ENCODE peak calls at places on chromosome 12, in five cellular contexts. One of them, this sample, is unnamed.

GRCh38 chr12:113403435-113404415 is at the start of gene SDS:
- DNase-seq in effector CD4-positive, alpha-beta T cell: no peak
- DNase-seq in stimulated activated CD8-positive, alpha-beta memory T cell treated with anti-CD3 and anti-CD28 coated beads, Interleukin-4, amount 100 ng/mL, for 1 hour: no peak
- DNase-seq in NAMALWA: no peak
- DNase-seq in hypothalamus: peak; percentile 24
- DNase-seq in this sample: no peak

GRCh38 chr12:8912910-8913309 is 1.4 kb upstream of the PHC1 start:
- DNase-seq in effector CD4-positive, alpha-beta T cell: no peak
- DNase-seq in stimulated activated CD8-positive, alpha-beta memory T cell treated with anti-CD3 and anti-CD28 coated beads, Interleukin-4, amount 100 ng/mL, for 1 hour: no peak
- DNase-seq in NAMALWA: peak; percentile 72
- DNase-seq in hypothalamus: no peak
- DNase-seq in this sample: no peak

GRCh38 chr12:69824956-69825355 is at the start of gene MYRFL:
- DNase-seq in effector CD4-positive, alpha-beta T cell: no peak
- DNase-seq in stimulated activated CD8-positive, alpha-beta memory T cell treated with anti-CD3 and anti-CD28 coated beads, Interleukin-4, amount 100 ng/mL, for 1 hour: no peak
- DNase-seq in NAMALWA: no peak
- DNase-seq in hypothalamus: no peak
- DNase-seq in this sample: no peak

GRCh38 chr12:88921890-88922532 is 341.7 kb upstream of the KITLG start:
- DNase-seq in effector CD4-positive, alpha-beta T cell: no peak
- DNase-seq in stimulated activated CD8-positive, alpha-beta memory T cell treated with anti-CD3 and anti-CD28 coated beads, Interleukin-4, amount 100 ng/mL, for 1 hour: no peak
- DNase-seq in NAMALWA: no peak
- DNase-seq in hypothalamus: no peak
- DNase-seq in this sample: no peak

GRCh38 chr12:87848248-87848868 is 180.8 kb downstream of the C12orf50 start:
- DNase-seq in effector CD4-positive, alpha-beta T cell: no peak
- DNase-seq in stimulated activated CD8-positive, alpha-beta memory T cell treated with anti-CD3 and anti-CD28 coated beads, Interleukin-4, amount 100 ng/mL, for 1 hour: no peak
- DNase-seq in NAMALWA: peak; percentile 71
- DNase-seq in hypothalamus: no peak
- DNase-seq in this sample: no peak

GRCh38 chr12:66859751-66860440 is 181.0 kb upstream of the GRIP1 start:
- DNase-seq in effector CD4-positive, alpha-beta T cell: no peak
- DNase-seq in stimulated activated CD8-positive, alpha-beta memory T cell treated with anti-CD3 and anti-CD28 coated beads, Interleukin-4, amount 100 ng/mL, for 1 hour: no peak
- DNase-seq in NAMALWA: peak; percentile 16
- DNase-seq in hypothalamus: no peak
- DNase-seq in this sample: no peak

GRCh38 chr12:29611906-29612305 is 114.4 kb upstream of the OVCH1 start:
- DNase-seq in effector CD4-positive, alpha-beta T cell: no peak
- DNase-seq in stimulated activated CD8-positive, alpha-beta memory T cell treated with anti-CD3 and anti-CD28 coated beads, Interleukin-4, amount 100 ng/mL, for 1 hour: no peak
- DNase-seq in NAMALWA: no peak
- DNase-seq in hypothalamus: no peak
- DNase-seq in this sample: no peak

GRCh38 chr12:130053641-130054040 is 108.6 kb upstream of the FZD10 start:
- DNase-seq in effector CD4-positive, alpha-beta T cell: no peak
- DNase-seq in stimulated activated CD8-positive, alpha-beta memory T cell treated with anti-CD3 and anti-CD28 coated beads, Interleukin-4, amount 100 ng/mL, for 1 hour: no peak
- DNase-seq in NAMALWA: no peak
- DNase-seq in hypothalamus: no peak
- DNase-seq in this sample: no peak

GRCh38 chr12:38587594-38587993 is 271.0 kb downstream of the ALG10B start:
- DNase-seq in effector CD4-positive, alpha-beta T cell: no peak
- DNase-seq in stimulated activated CD8-positive, alpha-beta memory T cell treated with anti-CD3 and anti-CD28 coated beads, Interleukin-4, amount 100 ng/mL, for 1 hour: no peak
- DNase-seq in NAMALWA: no peak
- DNase-seq in hypothalamus: no peak
- DNase-seq in this sample: no peak

GRCh38 chr12:42625611-42626010 is 36.1 kb upstream of the PRICKLE1 start:
- DNase-seq in effector CD4-positive, alpha-beta T cell: no peak
- DNase-seq in stimulated activated CD8-positive, alpha-beta memory T cell treated with anti-CD3 and anti-CD28 coated beads, Interleukin-4, amount 100 ng/mL, for 1 hour: no peak
- DNase-seq in NAMALWA: peak; percentile 25
- DNase-seq in hypothalamus: no peak
- DNase-seq in this sample: no peak

GRCh38 chr12:22250762-22251161 is 83.7 kb downstream of the ST8SIA1 start:
- DNase-seq in effector CD4-positive, alpha-beta T cell: no peak
- DNase-seq in stimulated activated CD8-positive, alpha-beta memory T cell treated with anti-CD3 and anti-CD28 coated beads, Interleukin-4, amount 100 ng/mL, for 1 hour: no peak
- DNase-seq in NAMALWA: no peak
- DNase-seq in hypothalamus: no peak
- DNase-seq in this sample: no peak

GRCh38 chr12:27083861-27084271 is 1.5 kb upstream of the C12orf71 start:
- DNase-seq in effector CD4-positive, alpha-beta T cell: no peak
- DNase-seq in stimulated activated CD8-positive, alpha-beta memory T cell treated with anti-CD3 and anti-CD28 coated beads, Interleukin-4, amount 100 ng/mL, for 1 hour: no peak
- DNase-seq in NAMALWA: no peak
- DNase-seq in hypothalamus: no peak
- DNase-seq in this sample: no peak

GRCh38 chr12:128920468-128920867 is 67.2 kb downstream of the GLT1D1 start:
- DNase-seq in effector CD4-positive, alpha-beta T cell: no peak
- DNase-seq in stimulated activated CD8-positive, alpha-beta memory T cell treated with anti-CD3 and anti-CD28 coated beads, Interleukin-4, amount 100 ng/mL, for 1 hour: no peak
- DNase-seq in NAMALWA: no peak
- DNase-seq in hypothalamus: no peak
- DNase-seq in this sample: no peak

GRCh38 chr12:4307593-4308333 is 13.2 kb upstream of the TIGAR start:
- DNase-seq in effector CD4-positive, alpha-beta T cell: no peak
- DNase-seq in stimulated activated CD8-positive, alpha-beta memory T cell treated with anti-CD3 and anti-CD28 coated beads, Interleukin-4, amount 100 ng/mL, for 1 hour: no peak
- DNase-seq in NAMALWA: peak; percentile 59
- DNase-seq in hypothalamus: no peak
- DNase-seq in this sample: peak; percentile 65

GRCh38 chr12:67710582-67710981 is 62.0 kb downstream of the DYRK2 start:
- DNase-seq in effector CD4-positive, alpha-beta T cell: no peak
- DNase-seq in stimulated activated CD8-positive, alpha-beta memory T cell treated with anti-CD3 and anti-CD28 coated beads, Interleukin-4, amount 100 ng/mL, for 1 hour: no peak
- DNase-seq in NAMALWA: no peak
- DNase-seq in hypothalamus: no peak
- DNase-seq in this sample: no peak

GRCh38 chr12:114841557-114842251 is 157.7 kb upstream of the TBX3 start:
- DNase-seq in effector CD4-positive, alpha-beta T cell: no peak
- DNase-seq in stimulated activated CD8-positive, alpha-beta memory T cell treated with anti-CD3 and anti-CD28 coated beads, Interleukin-4, amount 100 ng/mL, for 1 hour: no peak
- DNase-seq in NAMALWA: no peak
- DNase-seq in hypothalamus: no peak
- DNase-seq in this sample: no peak

GRCh38 chr12:72018036-72018435 is 79.4 kb downstream of the TPH2 start:
- DNase-seq in effector CD4-positive, alpha-beta T cell: no peak
- DNase-seq in stimulated activated CD8-positive, alpha-beta memory T cell treated with anti-CD3 and anti-CD28 coated beads, Interleukin-4, amount 100 ng/mL, for 1 hour: no peak
- DNase-seq in NAMALWA: no peak
- DNase-seq in hypothalamus: no peak
- DNase-seq in this sample: no peak

GRCh38 chr12:93904124-93904523 is 226.9 kb downstream of the CRADD start:
- DNase-seq in effector CD4-positive, alpha-beta T cell: no peak
- DNase-seq in stimulated activated CD8-positive, alpha-beta memory T cell treated with anti-CD3 and anti-CD28 coated beads, Interleukin-4, amount 100 ng/mL, for 1 hour: no peak
- DNase-seq in NAMALWA: no peak
- DNase-seq in hypothalamus: no peak
- DNase-seq in this sample: no peak

GRCh38 chr12:14418526-14418925 is 53.0 kb downstream of the ATF7IP start:
- DNase-seq in effector CD4-positive, alpha-beta T cell: no peak
- DNase-seq in stimulated activated CD8-positive, alpha-beta memory T cell treated with anti-CD3 and anti-CD28 coated beads, Interleukin-4, amount 100 ng/mL, for 1 hour: no peak
- DNase-seq in NAMALWA: no peak
- DNase-seq in hypothalamus: no peak
- DNase-seq in this sample: no peak

GRCh38 chr12:122137681-122138080 is 36.3 kb downstream of the IL31 start:
- DNase-seq in effector CD4-positive, alpha-beta T cell: no peak
- DNase-seq in stimulated activated CD8-positive, alpha-beta memory T cell treated with anti-CD3 and anti-CD28 coated beads, Interleukin-4, amount 100 ng/mL, for 1 hour: no peak
- DNase-seq in NAMALWA: peak; percentile 19
- DNase-seq in hypothalamus: no peak
- DNase-seq in this sample: peak; percentile 58

GRCh38 chr12:93823616-93824410 is 146.6 kb downstream of the CRADD start:
- DNase-seq in effector CD4-positive, alpha-beta T cell: no peak
- DNase-seq in stimulated activated CD8-positive, alpha-beta memory T cell treated with anti-CD3 and anti-CD28 coated beads, Interleukin-4, amount 100 ng/mL, for 1 hour: no peak
- DNase-seq in NAMALWA: no peak
- DNase-seq in hypothalamus: no peak
- DNase-seq in this sample: no peak

GRCh38 chr12:107844312-107844921 is 69.9 kb downstream of the ASCL4 start:
- DNase-seq in effector CD4-positive, alpha-beta T cell: no peak
- DNase-seq in stimulated activated CD8-positive, alpha-beta memory T cell treated with anti-CD3 and anti-CD28 coated beads, Interleukin-4, amount 100 ng/mL, for 1 hour: no peak
- DNase-seq in NAMALWA: no peak
- DNase-seq in hypothalamus: no peak
- DNase-seq in this sample: no peak

GRCh38 chr12:76962099-76962498 is 83.3 kb upstream of the CSRP2 start:
- DNase-seq in effector CD4-positive, alpha-beta T cell: no peak
- DNase-seq in stimulated activated CD8-positive, alpha-beta memory T cell treated with anti-CD3 and anti-CD28 coated beads, Interleukin-4, amount 100 ng/mL, for 1 hour: no peak
- DNase-seq in NAMALWA: no peak
- DNase-seq in hypothalamus: no peak
- DNase-seq in this sample: no peak

GRCh38 chr12:49413796-49414195 is 46.5 kb downstream of the SPATS2 start:
- DNase-seq in effector CD4-positive, alpha-beta T cell: no peak
- DNase-seq in stimulated activated CD8-positive, alpha-beta memory T cell treated with anti-CD3 and anti-CD28 coated beads, Interleukin-4, amount 100 ng/mL, for 1 hour: no peak
- DNase-seq in NAMALWA: no peak
- DNase-seq in hypothalamus: no peak
- DNase-seq in this sample: no peak

GRCh38 chr12:75779891-75780501 is 251.6 kb downstream of the PHLDA1 start:
- DNase-seq in effector CD4-positive, alpha-beta T cell: no peak
- DNase-seq in stimulated activated CD8-positive, alpha-beta memory T cell treated with anti-CD3 and anti-CD28 coated beads, Interleukin-4, amount 100 ng/mL, for 1 hour: no peak
- DNase-seq in NAMALWA: no peak
- DNase-seq in hypothalamus: no peak
- DNase-seq in this sample: no peak

GRCh38 chr12:570237-570925 is 92.9 kb downstream of the NINJ2 start:
- DNase-seq in effector CD4-positive, alpha-beta T cell: no peak
- DNase-seq in stimulated activated CD8-positive, alpha-beta memory T cell treated with anti-CD3 and anti-CD28 coated beads, Interleukin-4, amount 100 ng/mL, for 1 hour: no peak
- DNase-seq in NAMALWA: no peak
- DNase-seq in hypothalamus: no peak
- DNase-seq in this sample: peak; percentile 80

GRCh38 chr12:94046626-94047410 is 101.6 kb upstream of the PLXNC1 start:
- DNase-seq in effector CD4-positive, alpha-beta T cell: no peak
- DNase-seq in stimulated activated CD8-positive, alpha-beta memory T cell treated with anti-CD3 and anti-CD28 coated beads, Interleukin-4, amount 100 ng/mL, for 1 hour: no peak
- DNase-seq in NAMALWA: no peak
- DNase-seq in hypothalamus: no peak
- DNase-seq in this sample: no peak

GRCh38 chr12:123958876-123959275 is 13.8 kb downstream of the CCDC92 start:
- DNase-seq in effector CD4-positive, alpha-beta T cell: no peak
- DNase-seq in stimulated activated CD8-positive, alpha-beta memory T cell treated with anti-CD3 and anti-CD28 coated beads, Interleukin-4, amount 100 ng/mL, for 1 hour: no peak
- DNase-seq in NAMALWA: no peak
- DNase-seq in hypothalamus: no peak
- DNase-seq in this sample: no peak